ENCODE peak calls at places on chromosomes 3 and 15, in six cellular contexts. A is astrocyte of the spinal cord; J is right atrium auricular region; M is HCT116; T is HTR-8/SVneo; D is stimulated activated CD4-positive, alpha-beta T cell treated with anti-CD3 and anti-CD28 coated beads, Interleukin-12 subunit alpha, Interleukin-12 subunit beta, amount 100 ng/mL, for 24 hours. V is an unnamed sample.

GRCh38 chr3:46960081-46960701 is 16.4 kb downstream of the CCDC12 start:
- DNase-seq in A (peak; percentile 70), J (no peak), M (no peak), T (no peak), D (no peak), V (no peak)

GRCh38 chr15:67758610-67759300 is 66.6 kb upstream of the SKOR1 start:
- DNase-seq in A (peak; percentile 12), J (no peak), M (no peak), T (no peak), D (no peak), V (peak; percentile 55)

GRCh38 chr3:50246517-50246954 is 10.5 kb downstream of the GNAI2 start:
- DNase-seq in A (peak; percentile 98), J (no peak), M (peak; percentile 81), T (peak; percentile 69), D (peak; percentile 74), V (peak; percentile 92)

GRCh38 chr3:101819649-101820202 is 29.6 kb upstream of the NFKBIZ start:
- DNase-seq in A (no peak), J (no peak), M (no peak), T (no peak), D (no peak), V (no peak)

GRCh38 chr3:129699635-129700034 is 93.2 kb upstream of the PLXND1 start:
- DNase-seq in A (no peak), J (no peak), M (no peak), T (no peak), D (no peak), V (no peak)

GRCh38 chr15:40454904-40455391 is 14.2 kb downstream of the BAHD1 start:
- DNase-seq in A (peak; percentile 50), J (no peak), M (no peak), T (no peak), D (no peak), V (no peak)

GRCh38 chr3:115615001-115615447 is 8.3 kb upstream of the GAP43 start:
- DNase-seq in A (peak; percentile 43), J (no peak), M (peak; percentile 18), T (no peak), D (no peak), V (no peak)

GRCh38 chr3:141402476-141403171 is 34.3 kb downstream of the ZBTB38 start:
- DNase-seq in A (peak; percentile 76), J (peak; percentile 71), M (no peak), T (peak; percentile 46), D (no peak), V (peak; percentile 57)

GRCh38 chr15:56725386-56725785 is 7.9 kb downstream of the ZNF280D start:
- DNase-seq in A (no peak), J (no peak), M (no peak), T (no peak), D (no peak), V (no peak)

GRCh38 chr15:99603828-99604227 is 38.0 kb downstream of the MEF2A start:
- DNase-seq in A (peak; percentile 51), J (no peak), M (no peak), T (no peak), D (no peak), V (no peak)

GRCh38 chr3:119330858-119331257 is 36.7 kb downstream of the ARHGAP31 start:
- DNase-seq in A (no peak), J (no peak), M (no peak), T (no peak), D (no peak), V (no peak)

GRCh38 chr15:79523266-79523665 is 91.1 kb downstream of the MINAR1 start:
- DNase-seq in A (no peak), J (peak; percentile 9), M (no peak), T (no peak), D (no peak), V (no peak)

GRCh38 chr3:101038880-101039279 is 45.7 kb upstream of the ABI3BP start:
- DNase-seq in A (no peak), J (no peak), M (no peak), T (no peak), D (no peak), V (no peak)

GRCh38 chr15:101068961-101069734 is 150.0 kb downstream of the LRRK1 start:
- DNase-seq in A (peak; percentile 28), J (no peak), M (no peak), T (peak; percentile 31), D (no peak), V (no peak)

GRCh38 chr15:73932381-73933191 is 6.3 kb downstream of the LOXL1 start:
- DNase-seq in A (no peak), J (no peak), M (no peak), T (no peak), D (no peak), V (no peak)

GRCh38 chr3:128801779-128802369 is 75.9 kb downstream of the RAB7A start:
- DNase-seq in A (no peak), J (no peak), M (no peak), T (no peak), D (no peak), V (no peak)

GRCh38 chr15:82934100-82934880 is 18.2 kb downstream of the HOMER2 start:
- DNase-seq in A (no peak), J (no peak), M (no peak), T (no peak), D (no peak), V (no peak)

GRCh38 chr3:184337315-184337714 is at the start of gene FAM131A:
- DNase-seq in A (no peak), J (peak; percentile 87), M (no peak), T (no peak), D (no peak), V (no peak)

GRCh38 chr3:33141006-33141405 is 27.2 kb downstream of the CRTAP start:
- DNase-seq in A (peak; percentile 34), J (no peak), M (no peak), T (no peak), D (no peak), V (no peak)

GRCh38 chr3:127697531-127698240 is 24.9 kb downstream of the ABTB1 start:
- DNase-seq in A (peak; percentile 90), J (peak; percentile 94), M (peak; percentile 50), T (peak; percentile 69), D (peak; percentile 13), V (peak; percentile 64)

GRCh38 chr3:50542177-50543034 is 25.1 kb downstream of the C3orf18 start:
- DNase-seq in A (peak; percentile 45), J (peak; percentile 82), M (peak; percentile 41), T (peak; percentile 91), D (peak; percentile 28), V (peak; percentile 51)

GRCh38 chr3:177928156-177928555 is 608.1 kb upstream of the KCNMB2 start:
- DNase-seq in A (peak; percentile 59), J (no peak), M (peak; percentile 4), T (no peak), D (no peak), V (no peak)

GRCh38 chr15:39376371-39376909 is 204.4 kb upstream of the THBS1 start:
- DNase-seq in A (no peak), J (no peak), M (no peak), T (no peak), D (no peak), V (no peak)

GRCh38 chr3:175179055-175179454 is 319.9 kb downstream of the NAALADL2 start:
- DNase-seq in A (peak; percentile 35), J (no peak), M (no peak), T (no peak), D (no peak), V (no peak)

GRCh38 chr3:25540187-25540765 is 112.2 kb downstream of the RARB start:
- DNase-seq in A (no peak), J (no peak), M (no peak), T (no peak), D (no peak), V (no peak)

GRCh38 chr15:51830279-51830806 is 890 bp downstream of the TMOD3 start:
- DNase-seq in A (peak; percentile 79), J (peak; percentile 62), M (no peak), T (peak; percentile 6), D (no peak), V (peak; percentile 32)

GRCh38 chr3:115165701-115166100 is 18.6 kb upstream of the ZBTB20 start:
- DNase-seq in A (no peak), J (no peak), M (no peak), T (no peak), D (no peak), V (no peak)

GRCh38 chr3:184366619-184367321 is 5.3 kb downstream of the POLR2H start:
- DNase-seq in A (peak; percentile 60), J (no peak), M (no peak), T (no peak), D (no peak), V (no peak)

GRCh38 chr3:129211345-129211744 is 27.6 kb upstream of the CNBP start:
- DNase-seq in A (no peak), J (no peak), M (no peak), T (no peak), D (no peak), V (no peak)

GRCh38 chr3:150443331-150443741 is 35.2 kb downstream of the TSC22D2 start:
- DNase-seq in A (peak; percentile 67), J (no peak), M (no peak), T (no peak), D (no peak), V (no peak)

GRCh38 chr3:53139833-53140574 is 9.8 kb upstream of the RFT1 start:
- DNase-seq in A (no peak), J (no peak), M (no peak), T (no peak), D (no peak), V (no peak)

GRCh38 chr3:7166460-7166859 is 305.5 kb downstream of the GRM7 start:
- DNase-seq in A (no peak), J (no peak), M (no peak), T (no peak), D (no peak), V (no peak)

GRCh38 chr15:31528846-31529245 is 202.2 kb downstream of the KLF13 start:
- DNase-seq in A (no peak), J (peak; percentile 28), M (no peak), T (no peak), D (no peak), V (no peak)

GRCh38 chr15:28930476-28931291 is 44.9 kb downstream of the APBA2 start:
- DNase-seq in A (no peak), J (no peak), M (no peak), T (no peak), D (no peak), V (no peak)

GRCh38 chr3:66017084-66017990 is 21.4 kb downstream of the MAGI1 start:
- DNase-seq in A (no peak), J (no peak), M (no peak), T (no peak), D (no peak), V (no peak)

GRCh38 chr3:122719273-122719921 is 38.8 kb downstream of the PARP14 start:
- DNase-seq in A (no peak), J (no peak), M (no peak), T (no peak), D (no peak), V (no peak)

GRCh38 chr15:57477736-57478522 is 101.6 kb downstream of the CGNL1 start:
- DNase-seq in A (no peak), J (no peak), M (no peak), T (no peak), D (no peak), V (no peak)

V was measured in CD4-positive, CD25-positive, alpha-beta regulatory T cell.